ENCODE peak calls at places on chromosome 9, in seven cellular contexts. F is T-cell, K is NCI-H460, X is NCI-H1092, B is epithelial cell of proximal tubule, O is tibial artery, V is AG08396. C is an unnamed sample.

GRCh38 chr9:83020327-83020726 is 42.6 kb downstream of the RASEF start:
- DNase-seq in F (no peak), V (no peak), X (no peak), O (no peak), K (no peak), B (no peak), C (no peak)

GRCh38 chr9:130284690-130285089 is 19.1 kb downstream of the HMCN2 start:
- DNase-seq in F (no peak), X (no peak), O (no peak), K (no peak), V (no peak), B (no peak), C (no peak)

GRCh38 chr9:123339666-123340414 is 16.2 kb upstream of the CRB2 start:
- DNase-seq in F (no peak), O (no peak), B (no peak), X (no peak), V (no peak), K (no peak), C (peak; percentile 64)

GRCh38 chr9:17536027-17536426 is 42.8 kb upstream of the SH3GL2 start:
- DNase-seq in K (no peak), F (no peak), O (no peak), V (no peak), B (no peak), X (no peak), C (no peak)

GRCh38 chr9:134959971-134960310 is 42.2 kb upstream of the FCN1 start:
- DNase-seq in K (no peak), O (peak; percentile 45), F (no peak), X (no peak), B (no peak), V (no peak), C (no peak)

GRCh38 chr9:127144670-127145458 is 22.4 kb upstream of the ANGPTL2 start:
- DNase-seq in B (no peak), F (no peak), V (no peak), X (no peak), O (no peak), K (no peak), C (no peak)

GRCh38 chr9:9352877-9353481 is 1259.8 kb downstream of the PTPRD start:
- DNase-seq in B (no peak), K (no peak), V (no peak), X (no peak), F (no peak), O (no peak), C (peak; percentile 13)

GRCh38 chr9:133491656-133491925 is 12.7 kb upstream of the SLC2A6 start:
- DNase-seq in F (no peak), O (no peak), K (no peak), X (no peak), V (no peak), B (no peak), C (no peak)

GRCh38 chr9:36099718-36100117 is 36.8 kb upstream of the GLIPR2 start:
- DNase-seq in B (no peak), X (no peak), K (no peak), O (no peak), V (no peak), F (no peak), C (no peak)

GRCh38 chr9:17795708-17796107 is 216.8 kb downstream of the SH3GL2 start:
- DNase-seq in K (no peak), F (no peak), B (no peak), O (no peak), V (no peak), X (no peak), C (no peak)

GRCh38 chr9:107559499-107560086 is 70.0 kb upstream of the KLF4 start:
- DNase-seq in O (no peak), B (no peak), V (no peak), K (no peak), F (no peak), X (no peak), C (no peak)

GRCh38 chr9:78210841-78211301 is 25.0 kb upstream of the CEP78 start:
- DNase-seq in V (no peak), B (no peak), F (no peak), K (no peak), X (no peak), O (no peak), C (no peak)

GRCh38 chr9:136544549-136545064 is 1.2 kb downstream of the NOTCH1 start:
- DNase-seq in X (no peak), F (no peak), K (no peak), V (peak; percentile 72), O (peak; percentile 89), B (no peak), C (peak; percentile 74)

GRCh38 chr9:32348289-32348688 is 36.2 kb upstream of the ACO1 start:
- DNase-seq in X (no peak), V (no peak), O (no peak), K (no peak), F (no peak), B (no peak), C (no peak)